ENCODE peak calls at places on chromosomes 6 and 20, in seven cellular contexts. B is uterus, G is AG09309, I is colonic mucosa, C is astrocyte of the cerebellum, S is GM12864, N is fibroblast of lung. T is an unnamed sample.

GRCh38 chr6:63795006-63795405 is 159.4 kb downstream of the PHF3 start:
- DNase-seq in C (no peak), N (no peak), B (no peak), G (no peak), I (no peak), S (no peak), T (no peak)

GRCh38 chr6:166046232-166046631 is 121.4 kb downstream of the TBXT start:
- DNase-seq in B (no peak), S (no peak), G (no peak), C (peak), I (no peak), N (peak), T (peak)

GRCh38 chr20:434221-434620 is 26.1 kb downstream of the RBCK1 start:
- DNase-seq in S (no peak), C (no peak), I (no peak), G (no peak), B (no peak), N (no peak), T (no peak)

GRCh38 chr6:34602318-34603111 is 46.4 kb upstream of the SPDEF start:
- DNase-seq in G (no peak), B (no peak), N (no peak), I (peak), S (no peak), C (no peak), T (no peak)

GRCh38 chr6:53939830-53940229 is 145.0 kb downstream of the LRRC1 start:
- DNase-seq in N (no peak), C (no peak), I (no peak), G (no peak), B (no peak), S (no peak), T (no peak)

GRCh38 chr20:63090682-63091571 is 84.2 kb upstream of the BHLHE23 start:
- DNase-seq in G (no peak), S (no peak), I (no peak), B (peak), C (no peak), N (no peak), T (no peak)

GRCh38 chr6:142417331-142417750 is 115.5 kb downstream of the ADGRG6 start:
- DNase-seq in B (no peak), N (no peak), S (no peak), C (peak), G (no peak), I (no peak), T (no peak)

GRCh38 chr20:4512891-4513550 is 208.7 kb upstream of the PRND start:
- DNase-seq in S (no peak), I (no peak), G (peak), B (no peak), C (peak), N (peak), T (peak)

GRCh38 chr6:42197574-42198362 is 3.0 kb upstream of the GUCA1B start:
- DNase-seq in S (no peak), C (no peak), I (no peak), N (peak), B (peak), G (peak), T (peak)

GRCh38 chr6:117483645-117484016 is 1.2 kb downstream of the DCBLD1 start:
- DNase-seq in I (no peak), S (no peak), B (no peak), N (peak), G (no peak), C (no peak), T (peak)

GRCh38 chr6:13422601-13423247 is 64.7 kb downstream of the GFOD1 start:
- DNase-seq in C (peak), B (no peak), G (no peak), S (no peak), I (no peak), N (no peak), T (no peak)

GRCh38 chr6:12523726-12524125 is 192.8 kb upstream of the PHACTR1 start:
- DNase-seq in C (no peak), S (no peak), N (no peak), I (no peak), G (no peak), B (no peak), T (peak)

GRCh38 chr6:72624557-72625160 is 2.8 kb downstream of the KCNQ5 start:
- DNase-seq in G (no peak), I (no peak), C (no peak), B (no peak), N (no peak), S (no peak), T (peak)

GRCh38 chr6:154731296-154732218 is 1.7 kb upstream of the SCAF8 start:
- DNase-seq in G (no peak), I (no peak), C (no peak), N (no peak), B (no peak), S (no peak), T (no peak)

GRCh38 chr6:133837801-133838349 is 51.0 kb upstream of the TCF21 start:
- DNase-seq in G (no peak), S (no peak), B (peak), N (no peak), C (no peak), I (peak), T (peak)

DNA sequence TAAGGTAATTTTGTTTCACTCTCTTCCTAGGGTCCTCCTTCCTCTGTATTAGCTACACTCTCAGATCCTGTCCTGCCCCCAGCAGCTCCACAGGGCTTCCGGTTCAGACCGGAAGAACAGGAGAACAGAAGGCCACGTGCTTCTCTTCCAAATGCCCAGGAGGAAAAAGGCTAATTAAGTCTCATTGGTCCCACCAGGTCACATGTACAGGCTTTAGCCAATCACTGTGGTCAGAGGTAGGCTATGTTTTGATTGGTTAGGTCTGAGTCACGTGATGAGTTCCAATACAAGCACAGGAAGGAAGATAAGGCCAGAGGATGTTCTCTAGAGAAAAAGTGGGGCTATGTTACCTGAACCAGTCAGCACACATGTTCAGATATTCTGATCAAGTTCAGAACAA is 170.1 kb downstream of the TSHZ2 start:
- DNase-seq in C (no peak), I (no peak), N (no peak), S (no peak), B (no peak), G (no peak), T (no peak)
- TF ChIP-seq CTCF in C (no peak), I (no peak), N (no peak), S (no peak), B (no peak), G (no peak), T (no peak)

DNA sequence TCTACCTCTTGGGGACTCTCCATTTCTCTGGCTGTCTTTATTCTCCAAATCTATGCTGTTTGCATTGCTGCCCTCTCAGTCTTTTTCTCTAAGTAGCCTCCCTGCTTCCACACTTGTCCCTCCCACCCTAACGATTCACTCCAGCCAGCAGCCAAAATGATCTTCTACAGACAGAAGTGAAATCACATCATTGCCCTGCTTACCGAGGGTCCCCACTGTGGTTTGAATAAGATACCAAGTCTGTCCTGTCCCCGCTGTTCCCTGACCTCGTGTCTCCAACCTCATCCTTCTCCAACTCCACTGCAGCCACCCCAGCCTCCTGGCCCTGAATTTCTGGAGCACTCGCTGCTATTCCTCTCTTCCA is 11.5 kb upstream of the OCSTAMP start:
- DNase-seq in G (no peak), B (no peak), S (no peak), I (no peak), N (no peak), C (no peak), T (no peak)
- H3K4me3 ChIP-seq in G (no peak), B (peak), S (peak), I (peak), N (no peak), C (no peak), T (peak)

DNA sequence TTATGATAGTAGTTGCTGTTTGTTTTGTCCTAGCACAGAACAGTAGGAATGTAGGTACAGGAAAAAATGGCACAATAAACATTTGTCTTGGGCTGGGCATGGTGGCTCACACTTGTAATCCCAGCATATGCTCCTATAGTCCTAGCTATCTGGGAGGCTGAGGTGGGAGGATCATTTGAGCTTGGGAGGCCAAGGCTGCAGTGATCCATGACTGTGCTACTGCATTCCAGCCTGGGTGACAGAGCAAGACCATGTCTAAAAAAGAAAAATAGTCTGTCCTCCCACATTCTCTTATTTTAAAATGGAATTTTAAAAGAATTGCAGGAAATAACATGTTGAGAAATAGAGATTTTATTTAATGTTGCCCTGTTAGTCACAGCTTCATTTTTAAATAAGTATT is 87.8 kb downstream of the ANKRD6 start:
- DNase-seq in N (no peak), B (no peak), G (no peak), C (no peak), I (no peak), S (no peak), T (no peak)
- TF ChIP-seq CTCF in N (no peak), B (no peak), G (no peak), C (no peak), I (no peak), S (no peak), T (no peak)

DNA sequence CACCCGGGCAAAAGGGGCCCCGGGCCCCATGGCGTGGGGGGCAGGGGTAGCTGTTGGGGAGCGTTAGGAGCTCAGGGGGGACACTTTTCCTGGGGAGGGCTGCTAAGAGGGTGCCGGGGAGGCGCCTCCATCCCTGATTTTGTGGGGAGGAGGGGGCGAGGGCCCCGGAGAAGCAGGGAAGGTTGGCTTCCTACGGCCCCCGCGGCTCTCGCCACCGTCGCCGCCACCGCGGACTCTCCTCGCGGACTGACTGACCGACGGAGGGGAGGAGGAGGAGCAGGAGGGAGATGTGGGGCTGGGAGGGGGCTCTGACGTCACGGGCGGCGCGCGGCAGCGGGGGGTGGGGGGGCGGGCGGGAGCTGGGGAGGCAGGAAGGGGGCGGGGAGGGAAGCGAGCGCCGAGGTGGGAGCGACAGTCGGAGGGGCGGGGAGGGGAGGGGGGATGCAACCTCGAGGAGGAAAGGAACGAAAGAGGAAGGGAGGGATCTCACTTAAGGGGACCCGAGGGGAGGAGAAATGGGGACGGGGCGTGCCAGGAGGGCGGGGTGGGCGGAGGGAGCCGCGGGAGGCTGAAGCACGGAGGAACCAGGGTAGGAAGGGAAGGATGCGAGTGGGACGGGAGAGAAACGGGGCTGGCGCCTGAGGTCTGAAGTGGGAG is 5.1 kb downstream of the GABBR1 start:
- DNase-seq in G (peak), I (peak), B (peak), S (no peak), N (peak), C (peak), T (peak)
- H3K4me3 ChIP-seq in G (peak), I (peak), B (peak), S (peak), N (peak), C (peak), T (peak)

GRCh38 chr6:107489636-107490567 is at the start of gene SOBP:
- DNase-seq in B (peak), G (no peak), S (no peak), N (peak), I (peak), C (no peak), T (peak)
- TF ChIP-seq CTCF in B (peak), G (no peak), S (no peak), N (no peak), I (no peak), C (no peak), T (no peak)

DNA sequence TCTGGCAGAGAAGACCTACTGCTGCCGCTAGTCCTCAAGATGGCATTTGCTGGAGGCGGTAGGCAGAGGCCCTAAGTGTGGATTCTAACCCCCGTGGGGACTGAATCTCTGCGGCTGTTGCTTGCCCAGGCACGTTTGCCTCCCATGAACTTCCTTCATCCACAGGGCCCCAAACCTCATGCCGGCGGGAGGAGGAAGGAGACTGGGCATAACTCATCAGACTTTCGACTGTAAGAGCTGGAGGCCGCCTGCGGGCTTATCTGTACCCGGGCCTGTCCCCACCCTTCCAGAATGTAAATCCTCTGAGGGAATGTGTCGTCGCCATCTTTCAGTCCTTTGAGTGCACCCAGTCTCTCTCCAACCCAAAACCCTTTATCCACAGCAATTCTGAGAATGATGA is 990 bp downstream of the ZFP57 start:
- DNase-seq in N (no peak), G (no peak), I (no peak), C (no peak), S (no peak), B (no peak), T (no peak)
- H3K4me3 ChIP-seq in N (no peak), G (no peak), I (no peak), C (no peak), S (no peak), B (no peak), T (no peak)

DNA sequence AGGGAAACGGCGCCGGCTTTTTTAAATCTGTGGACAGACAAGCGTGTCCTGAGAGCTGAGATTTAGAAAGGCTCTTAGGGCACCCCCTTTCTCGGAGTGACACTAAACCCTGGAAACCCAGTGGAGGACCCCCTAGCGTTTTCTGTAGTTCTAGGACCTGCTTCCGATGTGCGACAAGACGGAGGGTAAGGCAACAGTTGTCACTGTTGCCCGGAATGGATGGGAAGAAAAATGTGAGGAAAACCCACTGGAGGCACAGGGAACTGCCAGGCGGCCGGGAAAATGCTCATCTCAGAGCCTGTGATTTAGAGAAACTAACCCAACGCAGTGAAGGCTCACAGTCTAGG is 551 bp upstream of the ATP5F1E start:
- DNase-seq in C (no peak), G (no peak), N (no peak), S (no peak), B (no peak), I (no peak), T (no peak)
- TF ChIP-seq CTCF in C (peak), G (no peak), N (no peak), S (peak), B (peak), I (no peak), T (peak)

GRCh38 chr6:1394591-1395463 is 5.5 kb downstream of the FOXF2 start:
- DNase-seq in I (no peak), S (no peak), N (peak), B (no peak), C (no peak), G (no peak), T (no peak)

GRCh38 chr6:1395496-1395895 is 6.1 kb downstream of the FOXF2 start:
- DNase-seq in N (peak), C (no peak), I (no peak), G (no peak), S (no peak), B (no peak), T (no peak)

GRCh38 chr6:1391692-1392309 is 2.4 kb downstream of the FOXF2 start:
- DNase-seq in C (no peak), I (no peak), B (no peak), N (no peak), S (no peak), G (no peak), T (peak)

GRCh38 chr6:1392813-1393640 is 3.7 kb downstream of the FOXF2 start:
- DNase-seq in B (no peak), I (no peak), N (peak), G (no peak), S (no peak), C (no peak), T (no peak)

DNA sequence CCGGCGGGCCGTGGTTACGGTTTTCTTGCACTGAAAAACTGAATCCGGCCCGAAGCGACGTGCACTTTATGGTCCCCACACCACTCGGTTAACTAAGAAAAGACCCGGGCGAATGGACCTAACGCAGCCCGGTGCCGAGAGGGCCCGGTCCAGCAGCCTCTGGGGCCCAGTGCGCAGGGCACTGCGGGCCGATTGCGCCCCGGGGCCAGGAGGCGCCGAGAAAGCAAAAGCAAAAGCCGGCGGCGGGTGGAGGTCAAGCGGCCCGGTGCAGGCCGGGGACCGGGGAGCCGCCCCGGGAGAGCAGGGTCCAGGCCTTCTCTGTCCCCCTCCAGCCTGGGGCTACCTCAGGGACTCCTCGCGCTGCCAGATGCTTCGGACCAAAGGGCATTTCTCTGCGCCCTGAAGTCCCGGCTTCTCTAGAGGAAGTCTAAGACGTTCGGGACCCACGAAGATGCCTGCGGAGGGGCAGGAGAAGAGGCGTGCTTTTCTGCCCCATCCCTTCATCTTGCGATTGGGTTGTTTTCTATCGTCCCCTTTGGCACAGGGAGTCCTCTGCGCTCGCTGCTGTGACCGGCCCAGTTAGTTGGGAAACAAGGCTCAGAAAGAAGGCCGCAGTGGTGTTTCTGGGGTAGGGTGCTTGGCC is 4.4 kb downstream of the FOXF2 start:
- DNase-seq in C (no peak), N (peak), B (no peak), I (no peak), G (no peak), S (no peak), T (no peak)
- H3K4me3 ChIP-seq in C (no peak), N (peak), B (no peak), I (peak), G (no peak), S (no peak), T (peak)